ENCODE peak calls at places on chromosomes 5 and 9, in six cellular contexts. One of them, this sample, is unnamed. For H3K4me1 and H3K9me3, the result is how much of the 10 kb centered on the place peaks cover.

GRCh38 chr9:242461-243080 is 27.9 kb downstream of the DOCK8 start:
- DNase-seq in upper lobe of left lung: no peak
- DNase-seq in NT2/D1: no peak
- DNase-seq in suprapubic skin: no peak
- DNase-seq in prostate gland: no peak
- DNase-seq in kidney: no peak
- DNase-seq in this sample: no peak

GRCh38 chr9:79057576-79057975 is 514.2 kb upstream of the TLE4 start:
- DNase-seq in suprapubic skin: no peak
- DNase-seq in NT2/D1: no peak
- DNase-seq in upper lobe of left lung: no peak
- DNase-seq in prostate gland: no peak
- DNase-seq in kidney: no peak
- DNase-seq in this sample: no peak

GRCh38 chr9:14343948-14344547 is 30.1 kb upstream of the NFIB start:
- DNase-seq in kidney: no peak
- DNase-seq in NT2/D1: no peak
- DNase-seq in upper lobe of left lung: peak
- DNase-seq in prostate gland: no peak
- DNase-seq in suprapubic skin: no peak
- DNase-seq in this sample: no peak

GRCh38 chr5:137470111-137470920 is 28.8 kb downstream of the SPOCK1 start:
- DNase-seq in upper lobe of left lung: no peak
- DNase-seq in NT2/D1: no peak
- DNase-seq in prostate gland: no peak
- DNase-seq in kidney: no peak
- DNase-seq in suprapubic skin: peak
- DNase-seq in this sample: no peak

GRCh38 chr5:3301316-3301715 is 294.3 kb upstream of the IRX1 start:
- DNase-seq in upper lobe of left lung: no peak
- DNase-seq in kidney: no peak
- DNase-seq in suprapubic skin: no peak
- DNase-seq in NT2/D1: no peak
- DNase-seq in prostate gland: no peak
- DNase-seq in this sample: no peak

GRCh38 chr9:131744715-131745201 is 4.9 kb upstream of the RAPGEF1 start:
- DNase-seq in kidney: no peak
- DNase-seq in upper lobe of left lung: no peak
- DNase-seq in NT2/D1: no peak
- DNase-seq in suprapubic skin: no peak
- DNase-seq in prostate gland: no peak
- DNase-seq in this sample: no peak

GRCh38 chr5:124735169-124735858 is 11.1 kb downstream of the ZNF608 start:
- DNase-seq in NT2/D1: no peak
- DNase-seq in prostate gland: no peak
- DNase-seq in suprapubic skin: no peak
- DNase-seq in kidney: no peak
- DNase-seq in upper lobe of left lung: peak
- DNase-seq in this sample: peak

GRCh38 chr5:60883229-60883628 is 39.2 kb upstream of the ELOVL7 start:
- DNase-seq in kidney: no peak
- DNase-seq in prostate gland: no peak
- DNase-seq in suprapubic skin: no peak
- DNase-seq in NT2/D1: no peak
- DNase-seq in upper lobe of left lung: no peak
- DNase-seq in this sample: peak

GRCh38 chr5:154172785-154173184 is 17.7 kb upstream of the GALNT10 start:
- DNase-seq in prostate gland: no peak
- DNase-seq in kidney: no peak
- DNase-seq in suprapubic skin: no peak
- DNase-seq in NT2/D1: no peak
- DNase-seq in upper lobe of left lung: no peak
- DNase-seq in this sample: no peak

GRCh38 chr5:157744055-157745011 is 821 bp downstream of the LSM11 start:
- DNase-seq in kidney: peak
- DNase-seq in upper lobe of left lung: no peak
- DNase-seq in suprapubic skin: peak
- DNase-seq in NT2/D1: no peak
- DNase-seq in prostate gland: no peak
- DNase-seq in this sample: peak

GRCh38 chr5:18761801-18762200 is 1127.5 kb downstream of the TAF11L14 start:
- DNase-seq in prostate gland: no peak
- DNase-seq in NT2/D1: no peak
- DNase-seq in upper lobe of left lung: no peak
- DNase-seq in kidney: no peak
- DNase-seq in suprapubic skin: no peak
- DNase-seq in this sample: no peak

GRCh38 chr9:130311774-130312140 is 46.2 kb downstream of the HMCN2 start:
- DNase-seq in NT2/D1: no peak
- DNase-seq in prostate gland: no peak
- DNase-seq in suprapubic skin: no peak
- DNase-seq in kidney: peak
- DNase-seq in upper lobe of left lung: no peak
- DNase-seq in this sample: no peak

GRCh38 chr5:143636951-143637528 is 174.9 kb upstream of the HMHB1 start:
- DNase-seq in suprapubic skin: no peak
- DNase-seq in prostate gland: no peak
- DNase-seq in upper lobe of left lung: no peak
- DNase-seq in NT2/D1: no peak
- DNase-seq in kidney: no peak
- DNase-seq in this sample: peak

GRCh38 chr5:71786337-71787060 is 67.4 kb downstream of the CARTPT start:
- DNase-seq in suprapubic skin: no peak
- DNase-seq in kidney: no peak
- DNase-seq in upper lobe of left lung: no peak
- DNase-seq in prostate gland: no peak
- DNase-seq in NT2/D1: no peak
- DNase-seq in this sample: no peak

GRCh38 chr9:113520109-113520642 is 56.6 kb downstream of the RGS3 start:
- DNase-seq in suprapubic skin: no peak
- DNase-seq in prostate gland: no peak
- DNase-seq in upper lobe of left lung: no peak
- DNase-seq in NT2/D1: no peak
- DNase-seq in kidney: peak
- DNase-seq in this sample: peak

GRCh38 chr9:13358128-13358527 is 78.6 kb upstream of the MPDZ start:
- DNase-seq in suprapubic skin: no peak
- DNase-seq in kidney: no peak
- DNase-seq in NT2/D1: no peak
- DNase-seq in upper lobe of left lung: no peak
- DNase-seq in prostate gland: no peak
- DNase-seq in this sample: no peak

GRCh38 chr5:118968925-118969375 is 19.4 kb downstream of the DTWD2 start:
- DNase-seq in suprapubic skin: no peak
- DNase-seq in NT2/D1: no peak
- DNase-seq in prostate gland: no peak
- DNase-seq in upper lobe of left lung: no peak
- DNase-seq in kidney: peak
- DNase-seq in this sample: no peak

GRCh38 chr5:150778517-150779396 is at the start of gene SMIM3:
- DNase-seq in prostate gland: peak
- DNase-seq in NT2/D1: no peak
- DNase-seq in suprapubic skin: peak
- DNase-seq in upper lobe of left lung: peak
- DNase-seq in kidney: peak
- DNase-seq in this sample: peak

GRCh38 chr9:70285246-70285645 is 26.5 kb downstream of the SMC5 start:
- DNase-seq in suprapubic skin: no peak
- DNase-seq in prostate gland: no peak
- DNase-seq in kidney: no peak
- DNase-seq in NT2/D1: no peak
- DNase-seq in upper lobe of left lung: no peak
- DNase-seq in this sample: no peak

GRCh38 chr5:127758884-127759283 is 55.7 kb downstream of the CCDC192 start:
- DNase-seq in upper lobe of left lung: no peak
- DNase-seq in suprapubic skin: no peak
- DNase-seq in NT2/D1: no peak
- DNase-seq in prostate gland: no peak
- DNase-seq in kidney: no peak
- DNase-seq in this sample: peak

GRCh38 chr5:115723224-115723623 is 93.2 kb downstream of the CDO1 start:
- DNase-seq in suprapubic skin: no peak
- DNase-seq in NT2/D1: no peak
- DNase-seq in kidney: no peak
- DNase-seq in prostate gland: no peak
- DNase-seq in upper lobe of left lung: no peak
- DNase-seq in this sample: no peak

GRCh38 chr9:135925496-135926133 is 18.3 kb upstream of the CAMSAP1 start:
- DNase-seq in prostate gland: no peak
- DNase-seq in kidney: no peak
- DNase-seq in suprapubic skin: no peak
- DNase-seq in upper lobe of left lung: no peak
- DNase-seq in NT2/D1: no peak
- DNase-seq in this sample: no peak

GRCh38 chr9:68755051-68755450 is 50.0 kb downstream of the PIP5K1B start:
- DNase-seq in upper lobe of left lung: no peak
- DNase-seq in suprapubic skin: no peak
- DNase-seq in kidney: no peak
- DNase-seq in prostate gland: no peak
- DNase-seq in NT2/D1: no peak
- DNase-seq in this sample: no peak

GRCh38 chr9:8332871-8333270 is 533.3 kb upstream of the DMAC1 start:
- DNase-seq in NT2/D1: no peak
- DNase-seq in kidney: no peak
- DNase-seq in suprapubic skin: no peak
- DNase-seq in prostate gland: no peak
- DNase-seq in upper lobe of left lung: no peak
- DNase-seq in this sample: no peak

DNA sequence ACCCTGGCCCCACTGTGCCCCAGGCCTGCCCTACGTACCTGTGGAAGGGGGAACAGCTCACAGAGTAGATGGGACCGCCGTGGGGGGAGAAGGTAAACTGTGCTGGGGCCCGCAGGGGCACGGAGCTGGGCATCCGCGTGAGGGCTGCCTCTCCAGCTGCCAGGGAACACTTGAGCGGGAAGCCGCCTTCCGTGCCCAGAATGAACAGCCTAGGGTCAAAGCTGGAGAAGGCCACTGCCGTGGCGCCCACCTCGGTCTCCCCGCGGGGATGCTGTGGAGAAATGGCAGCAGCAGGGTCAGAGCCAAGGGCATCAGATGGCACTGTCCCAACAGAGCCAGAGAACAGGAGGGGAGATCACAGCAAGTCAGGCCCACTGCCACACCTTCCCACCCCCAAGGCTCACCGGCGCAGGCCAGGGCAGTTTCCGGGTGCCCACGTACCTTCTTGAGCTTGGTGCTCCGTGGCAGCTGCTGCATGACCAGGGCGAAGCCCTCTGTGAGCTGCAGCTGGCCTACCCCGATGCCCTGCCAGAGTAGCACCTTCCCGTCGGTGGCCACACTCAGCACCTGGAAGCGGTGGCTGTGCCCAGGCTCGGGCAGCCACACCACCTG is 21.9 kb downstream of the DYNC2I2 start:
- DNase-seq in prostate gland: no peak
- DNase-seq in kidney: peak
- DNase-seq in NT2/D1: no peak
- DNase-seq in suprapubic skin: no peak
- DNase-seq in upper lobe of left lung: peak
- DNase-seq in this sample: no peak
- H3K4me3 ChIP-seq in prostate gland: no peak
- H3K4me3 ChIP-seq in kidney: no peak
- H3K4me3 ChIP-seq in NT2/D1: no peak
- H3K4me3 ChIP-seq in suprapubic skin: peak
- H3K4me3 ChIP-seq in upper lobe of left lung: no peak
- H3K4me3 ChIP-seq in this sample: no peak

DNA sequence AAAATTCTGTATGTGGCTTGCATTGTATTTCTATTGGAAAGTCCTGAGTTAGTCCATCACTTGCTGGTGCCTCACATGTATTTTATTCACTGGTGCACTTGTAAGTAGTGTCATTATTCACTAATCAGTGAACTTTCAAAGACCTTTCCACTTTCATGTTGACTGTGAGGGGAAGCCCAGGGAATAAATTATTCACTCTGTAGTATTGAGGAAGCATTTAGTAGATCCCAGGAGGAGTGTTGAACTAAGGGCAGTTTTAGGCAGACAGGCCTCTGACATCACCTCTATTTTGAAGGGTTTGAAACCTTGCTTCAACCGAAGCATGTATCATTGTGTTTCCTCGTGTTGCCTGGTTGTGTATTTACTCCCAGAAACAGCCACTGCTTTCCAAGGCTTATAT is 705.4 kb upstream of the RIOK2 start:
- DNase-seq in NT2/D1: no peak
- DNase-seq in kidney: no peak
- DNase-seq in prostate gland: no peak
- DNase-seq in upper lobe of left lung: no peak
- DNase-seq in suprapubic skin: no peak
- DNase-seq in this sample: no peak
- H3K4me1 ChIP-seq in NT2/D1: under half
- H3K4me1 ChIP-seq in kidney: under half
- H3K4me1 ChIP-seq in prostate gland: under half
- H3K4me1 ChIP-seq in upper lobe of left lung: under half
- H3K4me1 ChIP-seq in suprapubic skin: under half
- H3K4me1 ChIP-seq in this sample: under half

DNA sequence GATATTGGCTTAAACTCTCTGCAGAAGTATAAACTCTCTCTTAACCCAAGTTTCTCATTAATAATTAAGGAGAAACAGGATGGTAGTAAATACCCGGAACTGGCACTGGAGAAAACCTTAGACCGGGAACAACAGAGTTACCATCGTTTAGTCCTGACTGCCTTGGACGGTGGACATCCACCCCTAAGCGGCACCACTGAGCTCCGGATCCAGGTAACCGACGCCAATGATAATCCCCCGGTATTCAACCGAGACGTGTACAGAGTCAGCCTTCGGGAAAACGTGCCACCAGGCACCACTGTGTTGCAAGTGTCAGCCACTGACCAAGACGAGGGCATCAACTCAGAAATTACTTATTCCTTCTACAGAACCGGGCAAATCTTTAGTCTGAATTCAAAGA is 861 bp downstream of the PCDHGB5 start:
- DNase-seq in NT2/D1: no peak
- DNase-seq in kidney: no peak
- DNase-seq in prostate gland: no peak
- DNase-seq in suprapubic skin: no peak
- DNase-seq in upper lobe of left lung: no peak
- DNase-seq in this sample: no peak
- H3K9me3 ChIP-seq in NT2/D1: under half
- H3K9me3 ChIP-seq in kidney: under half
- H3K9me3 ChIP-seq in prostate gland: under half
- H3K9me3 ChIP-seq in suprapubic skin: half or more
- H3K9me3 ChIP-seq in upper lobe of left lung: half or more
- H3K9me3 ChIP-seq in this sample: under half

DNA sequence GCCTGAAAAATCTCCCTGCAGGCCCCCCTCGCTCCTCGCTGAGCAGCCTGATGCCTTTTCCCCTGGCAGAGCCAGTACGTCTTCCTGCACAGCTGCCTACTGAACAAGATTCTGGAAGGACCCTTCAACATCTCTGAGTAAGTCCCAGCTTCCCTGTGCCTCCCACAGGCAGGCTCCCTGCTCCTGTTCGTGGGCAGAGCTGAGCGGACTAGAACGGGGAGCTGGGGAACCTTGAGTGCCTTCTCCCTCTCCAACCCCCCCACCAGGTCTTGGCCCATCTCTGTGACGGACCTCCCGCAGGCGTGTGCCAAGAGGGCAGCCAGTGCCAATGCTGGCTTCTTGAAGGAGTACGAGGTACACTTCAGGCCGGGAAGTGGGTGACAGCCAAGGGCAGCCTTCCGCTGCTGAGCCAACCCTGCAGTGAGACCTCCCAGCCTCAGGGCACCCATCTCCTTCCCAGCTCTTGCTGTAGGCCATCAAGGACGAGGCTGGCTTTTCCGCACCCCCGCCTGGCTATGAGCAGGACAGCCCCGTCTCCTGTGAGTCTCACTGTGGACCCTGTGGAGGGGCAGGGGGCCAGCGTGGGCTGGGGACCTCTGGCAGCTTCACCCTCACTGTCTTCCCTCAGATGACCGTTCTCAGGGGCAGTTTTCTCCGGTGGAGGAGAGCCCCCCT is 21.1 kb upstream of the SPTLC1 start:
- DNase-seq in kidney: peak
- DNase-seq in prostate gland: no peak
- DNase-seq in upper lobe of left lung: peak
- DNase-seq in suprapubic skin: no peak
- DNase-seq in NT2/D1: no peak
- DNase-seq in this sample: no peak
- H3K4me3 ChIP-seq in kidney: no peak
- H3K4me3 ChIP-seq in prostate gland: no peak
- H3K4me3 ChIP-seq in upper lobe of left lung: no peak
- H3K4me3 ChIP-seq in suprapubic skin: no peak
- H3K4me3 ChIP-seq in NT2/D1: no peak
- H3K4me3 ChIP-seq in this sample: no peak